ENCODE peak calls at places on chromosomes 13 and 19, in seven cellular contexts. One of them, this sample, is unnamed.

GRCh38 chr19:3575260-3575741 is 2.6 kb downstream of the HMG20B start:
- DNase-seq in cardiac muscle cell: peak
- DNase-seq in activated B cell treated with CpG ODN at 0.5 μM for 24 hours: no peak
- DNase-seq in GM20000: no peak
- DNase-seq in endothelial cell: peak
- DNase-seq in Calu3: peak
- DNase-seq in epithelial cell of esophagus: peak
- DNase-seq in this sample: no peak

GRCh38 chr13:80962855-80963254 is 621.9 kb upstream of the SPRY2 start:
- DNase-seq in endothelial cell: no peak
- DNase-seq in GM20000: no peak
- DNase-seq in Calu3: no peak
- DNase-seq in activated B cell treated with CpG ODN at 0.5 μM for 24 hours: no peak
- DNase-seq in epithelial cell of esophagus: no peak
- DNase-seq in cardiac muscle cell: no peak
- DNase-seq in this sample: no peak

GRCh38 chr13:73069206-73069815 is 10.5 kb downstream of the KLF5 start:
- DNase-seq in activated B cell treated with CpG ODN at 0.5 μM for 24 hours: no peak
- DNase-seq in Calu3: no peak
- DNase-seq in cardiac muscle cell: no peak
- DNase-seq in GM20000: no peak
- DNase-seq in epithelial cell of esophagus: peak
- DNase-seq in endothelial cell: no peak
- DNase-seq in this sample: no peak

GRCh38 chr13:62633448-62633847 is 1217.8 kb upstream of the PCDH20 start:
- DNase-seq in endothelial cell: no peak
- DNase-seq in epithelial cell of esophagus: no peak
- DNase-seq in Calu3: no peak
- DNase-seq in activated B cell treated with CpG ODN at 0.5 μM for 24 hours: no peak
- DNase-seq in cardiac muscle cell: no peak
- DNase-seq in GM20000: no peak
- DNase-seq in this sample: no peak

GRCh38 chr19:35508129-35508528 is 5.3 kb downstream of the DMKN start:
- DNase-seq in epithelial cell of esophagus: no peak
- DNase-seq in GM20000: no peak
- DNase-seq in endothelial cell: no peak
- DNase-seq in activated B cell treated with CpG ODN at 0.5 μM for 24 hours: no peak
- DNase-seq in cardiac muscle cell: no peak
- DNase-seq in Calu3: no peak
- DNase-seq in this sample: no peak

GRCh38 chr13:44685641-44686040 is 109.5 kb upstream of the TSC22D1 start:
- DNase-seq in GM20000: no peak
- DNase-seq in epithelial cell of esophagus: peak
- DNase-seq in Calu3: no peak
- DNase-seq in endothelial cell: no peak
- DNase-seq in cardiac muscle cell: no peak
- DNase-seq in activated B cell treated with CpG ODN at 0.5 μM for 24 hours: no peak
- DNase-seq in this sample: no peak

GRCh38 chr19:35704218-35704617 is at the start of gene ZBTB32:
- DNase-seq in activated B cell treated with CpG ODN at 0.5 μM for 24 hours: no peak
- DNase-seq in GM20000: peak
- DNase-seq in cardiac muscle cell: peak
- DNase-seq in endothelial cell: peak
- DNase-seq in epithelial cell of esophagus: peak
- DNase-seq in Calu3: no peak
- DNase-seq in this sample: no peak

GRCh38 chr13:36096411-36097184 is 34.6 kb downstream of the DCLK1 start:
- DNase-seq in endothelial cell: no peak
- DNase-seq in GM20000: no peak
- DNase-seq in activated B cell treated with CpG ODN at 0.5 μM for 24 hours: no peak
- DNase-seq in Calu3: no peak
- DNase-seq in cardiac muscle cell: no peak
- DNase-seq in epithelial cell of esophagus: peak
- DNase-seq in this sample: no peak

GRCh38 chr13:99959538-99960230 is 11.9 kb downstream of the ZIC5 start:
- DNase-seq in endothelial cell: peak
- DNase-seq in cardiac muscle cell: peak
- DNase-seq in GM20000: no peak
- DNase-seq in epithelial cell of esophagus: no peak
- DNase-seq in Calu3: no peak
- DNase-seq in activated B cell treated with CpG ODN at 0.5 μM for 24 hours: no peak
- DNase-seq in this sample: no peak

GRCh38 chr13:40146586-40147240 is 491.3 kb downstream of the COG6 start:
- DNase-seq in activated B cell treated with CpG ODN at 0.5 μM for 24 hours: no peak
- DNase-seq in Calu3: no peak
- DNase-seq in epithelial cell of esophagus: peak
- DNase-seq in GM20000: no peak
- DNase-seq in endothelial cell: no peak
- DNase-seq in cardiac muscle cell: no peak
- DNase-seq in this sample: no peak

GRCh38 chr13:44407891-44408290 is 34.3 kb downstream of the SERP2 start:
- DNase-seq in epithelial cell of esophagus: peak
- DNase-seq in Calu3: no peak
- DNase-seq in activated B cell treated with CpG ODN at 0.5 μM for 24 hours: no peak
- DNase-seq in endothelial cell: no peak
- DNase-seq in GM20000: no peak
- DNase-seq in cardiac muscle cell: no peak
- DNase-seq in this sample: no peak

GRCh38 chr13:99267927-99268326 is 9.7 kb upstream of the GPR18 start:
- DNase-seq in endothelial cell: no peak
- DNase-seq in Calu3: no peak
- DNase-seq in epithelial cell of esophagus: no peak
- DNase-seq in activated B cell treated with CpG ODN at 0.5 μM for 24 hours: no peak
- DNase-seq in cardiac muscle cell: no peak
- DNase-seq in GM20000: no peak
- DNase-seq in this sample: no peak

GRCh38 chr19:56301152-56301551 is 13.5 kb downstream of the ZSCAN5A start:
- DNase-seq in Calu3: no peak
- DNase-seq in activated B cell treated with CpG ODN at 0.5 μM for 24 hours: no peak
- DNase-seq in cardiac muscle cell: no peak
- DNase-seq in epithelial cell of esophagus: peak
- DNase-seq in GM20000: no peak
- DNase-seq in endothelial cell: no peak
- DNase-seq in this sample: no peak

GRCh38 chr19:10230155-10230903 is 802 bp downstream of the S1PR2 start:
- DNase-seq in GM20000: peak
- DNase-seq in epithelial cell of esophagus: no peak
- DNase-seq in endothelial cell: peak
- DNase-seq in activated B cell treated with CpG ODN at 0.5 μM for 24 hours: peak
- DNase-seq in cardiac muscle cell: peak
- DNase-seq in Calu3: peak
- DNase-seq in this sample: no peak
- TF ChIP-seq CTCF in GM20000: no peak
- TF ChIP-seq CTCF in epithelial cell of esophagus: no peak
- TF ChIP-seq CTCF in endothelial cell: peak
- TF ChIP-seq CTCF in activated B cell treated with CpG ODN at 0.5 μM for 24 hours: no peak
- TF ChIP-seq CTCF in cardiac muscle cell: no peak
- TF ChIP-seq CTCF in Calu3: no peak
- TF ChIP-seq CTCF in this sample: no peak

GRCh38 chr13:51148223-51148951 is 37.3 kb upstream of the C13orf42 start:
- DNase-seq in Calu3: no peak
- DNase-seq in GM20000: no peak
- DNase-seq in activated B cell treated with CpG ODN at 0.5 μM for 24 hours: no peak
- DNase-seq in cardiac muscle cell: no peak
- DNase-seq in epithelial cell of esophagus: no peak
- DNase-seq in endothelial cell: peak
- DNase-seq in this sample: no peak

GRCh38 chr13:51151463-51151862 is 40.4 kb upstream of the C13orf42 start:
- DNase-seq in endothelial cell: no peak
- DNase-seq in cardiac muscle cell: no peak
- DNase-seq in epithelial cell of esophagus: no peak
- DNase-seq in activated B cell treated with CpG ODN at 0.5 μM for 24 hours: no peak
- DNase-seq in Calu3: no peak
- DNase-seq in GM20000: no peak
- DNase-seq in this sample: no peak

GRCh38 chr13:51147732-51148131 is 36.7 kb upstream of the C13orf42 start:
- DNase-seq in endothelial cell: no peak
- DNase-seq in epithelial cell of esophagus: no peak
- DNase-seq in GM20000: no peak
- DNase-seq in Calu3: no peak
- DNase-seq in cardiac muscle cell: no peak
- DNase-seq in activated B cell treated with CpG ODN at 0.5 μM for 24 hours: no peak
- DNase-seq in this sample: no peak

GRCh38 chr13:51146667-51147066 is 35.6 kb upstream of the C13orf42 start:
- DNase-seq in Calu3: no peak
- DNase-seq in cardiac muscle cell: no peak
- DNase-seq in endothelial cell: no peak
- DNase-seq in GM20000: no peak
- DNase-seq in epithelial cell of esophagus: no peak
- DNase-seq in activated B cell treated with CpG ODN at 0.5 μM for 24 hours: no peak
- DNase-seq in this sample: no peak

DNA sequence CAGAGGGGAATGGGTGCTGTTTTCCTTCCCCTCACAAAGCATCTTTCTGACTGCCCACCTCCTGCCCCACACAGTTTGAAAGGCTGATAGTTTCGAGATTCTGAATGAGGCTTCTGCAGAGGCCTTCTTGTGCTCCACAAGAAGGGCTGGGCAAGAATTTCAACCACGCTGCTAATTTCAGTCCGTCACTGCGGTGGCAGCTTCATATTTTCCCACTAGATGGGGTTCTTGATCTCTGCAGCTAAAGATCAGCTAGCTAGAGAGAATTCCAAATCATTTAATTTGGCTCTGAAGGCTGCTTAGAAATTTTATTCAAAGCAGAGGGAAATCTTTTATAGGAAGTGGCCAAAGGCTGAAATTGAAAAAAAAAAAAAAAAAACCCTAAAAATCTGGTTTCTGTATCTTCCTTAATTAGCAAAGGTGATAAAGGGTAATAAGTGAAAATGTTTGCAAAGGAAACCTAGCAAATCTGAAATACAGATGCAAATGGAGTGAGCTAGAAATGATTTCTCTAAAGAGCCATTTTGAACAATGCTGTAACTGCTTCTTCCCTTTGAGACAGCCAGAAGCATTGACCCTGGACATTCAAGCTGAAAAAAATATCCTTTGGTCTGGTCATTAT is 38.0 kb upstream of the C13orf42 start:
- DNase-seq in GM20000: no peak
- DNase-seq in epithelial cell of esophagus: peak
- DNase-seq in cardiac muscle cell: peak
- DNase-seq in activated B cell treated with CpG ODN at 0.5 μM for 24 hours: no peak
- DNase-seq in Calu3: peak
- DNase-seq in endothelial cell: peak
- DNase-seq in this sample: no peak
- TF ChIP-seq CTCF in GM20000: peak
- TF ChIP-seq CTCF in epithelial cell of esophagus: peak
- TF ChIP-seq CTCF in cardiac muscle cell: peak
- TF ChIP-seq CTCF in activated B cell treated with CpG ODN at 0.5 μM for 24 hours: no peak
- TF ChIP-seq CTCF in Calu3: no peak
- TF ChIP-seq CTCF in endothelial cell: no peak
- TF ChIP-seq CTCF in this sample: peak

GRCh38 chr13:42478531-42479156 is 95.3 kb upstream of the TNFSF11 start:
- DNase-seq in Calu3: no peak
- DNase-seq in epithelial cell of esophagus: peak
- DNase-seq in activated B cell treated with CpG ODN at 0.5 μM for 24 hours: no peak
- DNase-seq in GM20000: peak
- DNase-seq in endothelial cell: peak
- DNase-seq in cardiac muscle cell: peak
- DNase-seq in this sample: no peak
- TF ChIP-seq CTCF in Calu3: no peak
- TF ChIP-seq CTCF in epithelial cell of esophagus: peak
- TF ChIP-seq CTCF in activated B cell treated with CpG ODN at 0.5 μM for 24 hours: no peak
- TF ChIP-seq CTCF in GM20000: peak
- TF ChIP-seq CTCF in endothelial cell: no peak
- TF ChIP-seq CTCF in cardiac muscle cell: peak
- TF ChIP-seq CTCF in this sample: peak

DNA sequence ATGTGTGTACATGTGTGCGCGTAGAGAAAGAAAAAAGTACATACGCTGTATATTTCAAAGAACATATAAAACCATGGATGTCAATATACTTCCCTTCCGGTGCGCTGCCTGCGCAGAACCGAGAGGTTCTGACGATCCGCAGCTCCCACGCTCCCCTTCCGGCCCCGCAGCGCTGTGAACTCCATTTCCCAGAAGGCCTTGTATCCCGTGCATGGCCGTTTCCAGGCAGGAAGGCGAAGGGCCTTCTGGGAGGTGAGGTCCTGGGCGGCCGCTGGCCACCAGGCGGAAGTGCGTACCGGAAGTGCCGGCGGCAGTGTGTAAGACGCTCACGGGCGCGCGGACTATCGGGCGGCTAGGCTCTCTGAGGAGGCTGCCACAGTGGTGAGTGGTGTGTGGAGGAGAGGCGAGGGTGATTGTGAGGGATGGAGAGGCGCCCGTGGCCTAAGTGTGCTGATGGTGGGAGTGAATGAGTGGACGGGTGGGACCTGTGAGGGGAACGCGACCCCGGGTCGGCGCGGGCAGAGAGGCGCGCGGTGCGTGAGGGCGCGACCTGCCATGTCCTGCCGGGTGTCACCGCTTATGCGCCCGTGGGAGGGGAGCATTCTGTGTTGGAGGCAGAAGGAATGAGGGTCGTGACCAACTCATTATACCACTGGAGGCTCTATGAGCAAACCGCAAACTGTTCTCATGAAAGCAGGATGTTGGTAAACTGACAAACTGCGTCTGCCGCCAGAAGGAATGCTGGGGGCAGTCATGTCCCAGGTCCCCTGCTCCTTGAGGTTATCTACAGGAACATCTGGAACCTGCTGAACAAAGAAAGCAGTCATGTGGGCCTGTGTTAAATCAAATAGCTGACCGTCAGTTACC is at the start of gene ERVK3-1:
- DNase-seq in GM20000: peak
- DNase-seq in activated B cell treated with CpG ODN at 0.5 μM for 24 hours: peak
- DNase-seq in epithelial cell of esophagus: peak
- DNase-seq in Calu3: peak
- DNase-seq in cardiac muscle cell: peak
- DNase-seq in endothelial cell: peak
- DNase-seq in this sample: peak
- TF ChIP-seq CTCF in GM20000: no peak
- TF ChIP-seq CTCF in activated B cell treated with CpG ODN at 0.5 μM for 24 hours: no peak
- TF ChIP-seq CTCF in epithelial cell of esophagus: peak
- TF ChIP-seq CTCF in Calu3: no peak
- TF ChIP-seq CTCF in cardiac muscle cell: no peak
- TF ChIP-seq CTCF in endothelial cell: no peak
- TF ChIP-seq CTCF in this sample: no peak

DNA sequence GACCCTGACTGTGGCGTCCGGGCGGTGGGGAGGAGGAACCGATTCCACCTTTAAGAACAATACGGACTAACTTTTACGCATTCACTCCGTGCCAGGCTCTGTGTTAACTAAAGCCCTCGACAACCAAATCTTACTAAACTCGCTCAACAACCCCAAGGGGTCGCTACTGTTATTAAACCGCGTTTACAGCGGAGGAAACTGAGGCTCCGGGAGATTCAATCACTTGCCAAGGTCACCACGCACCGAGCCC is 1.2 kb downstream of the SAMD1 start:
- DNase-seq in Calu3: no peak
- DNase-seq in activated B cell treated with CpG ODN at 0.5 μM for 24 hours: no peak
- DNase-seq in cardiac muscle cell: no peak
- DNase-seq in endothelial cell: no peak
- DNase-seq in epithelial cell of esophagus: no peak
- DNase-seq in GM20000: peak
- DNase-seq in this sample: no peak
- TF ChIP-seq CTCF in Calu3: no peak
- TF ChIP-seq CTCF in activated B cell treated with CpG ODN at 0.5 μM for 24 hours: no peak
- TF ChIP-seq CTCF in cardiac muscle cell: peak
- TF ChIP-seq CTCF in endothelial cell: peak
- TF ChIP-seq CTCF in epithelial cell of esophagus: peak
- TF ChIP-seq CTCF in GM20000: no peak
- TF ChIP-seq CTCF in this sample: no peak